ENCODE peak calls at places on chromosome 16, in nine cellular contexts. G, Z, E, O, F, S, C, A and R are unnamed samples.

GRCh38 chr16:67014641-67015315 is 14.2 kb upstream of the CBFB start:
- DNase-seq in G (peak), Z (no peak), E (no peak), O (no peak), F (no peak), S (no peak), C (peak), A (no peak), R (no peak)

GRCh38 chr16:31386157-31386984 is 6.8 kb upstream of the ITGAD start:
- DNase-seq in G (peak), Z (no peak), E (no peak), O (no peak), F (no peak), S (no peak), C (no peak), A (peak), R (peak)

GRCh38 chr16:1990336-1991134 is 765 bp downstream of the SYNGR3 start:
- DNase-seq in G (peak), Z (no peak), E (no peak), O (no peak), F (no peak), S (no peak), C (no peak), A (no peak), R (no peak)

GRCh38 chr16:11618107-11618717 is 31.5 kb upstream of the LITAF start:
- DNase-seq in G (no peak), Z (no peak), E (no peak), O (no peak), F (no peak), S (no peak), C (no peak), A (no peak), R (no peak)

GRCh38 chr16:72240949-72241348 is 69.0 kb upstream of the PMFBP1 start:
- DNase-seq in G (no peak), Z (no peak), E (no peak), O (no peak), F (no peak), S (no peak), C (no peak), A (no peak), R (no peak)

GRCh38 chr16:86519007-86519648 is 8.8 kb downstream of the FOXF1 start:
- DNase-seq in G (no peak), Z (no peak), E (no peak), O (no peak), F (no peak), S (no peak), C (no peak), A (peak), R (no peak)

GRCh38 chr16:12896562-12896961 is 4.8 kb upstream of the SHISA9 start:
- DNase-seq in G (peak), Z (no peak), E (no peak), O (no peak), F (no peak), S (no peak), C (no peak), A (no peak), R (no peak)

GRCh38 chr16:71203631-71204030 is 26.9 kb downstream of the HYDIN start:
- DNase-seq in G (no peak), Z (no peak), E (no peak), O (no peak), F (no peak), S (no peak), C (no peak), A (no peak), R (no peak)

GRCh38 chr16:60200161-60200560 is 1466.0 kb upstream of the GOT2 start:
- DNase-seq in G (no peak), Z (no peak), E (no peak), O (no peak), F (no peak), S (no peak), C (no peak), A (no peak), R (no peak)

GRCh38 chr16:87439926-87440325 is 47.8 kb downstream of the MAP1LC3B start:
- DNase-seq in G (no peak), Z (no peak), E (no peak), O (no peak), F (no peak), S (no peak), C (no peak), A (no peak), R (no peak)

GRCh38 chr16:20898938-20899502 is 1.1 kb downstream of the DCUN1D3 start:
- DNase-seq in G (no peak), Z (no peak), E (no peak), O (no peak), F (no peak), S (no peak), C (no peak), A (peak), R (no peak)

GRCh38 chr16:3938843-3939624 is 58.5 kb upstream of the CREBBP start:
- DNase-seq in G (peak), Z (no peak), E (peak), O (peak), F (peak), S (peak), C (no peak), A (peak), R (peak)

GRCh38 chr16:75616541-75617010 is 6.5 kb downstream of the ADAT1 start:
- DNase-seq in G (no peak), Z (no peak), E (peak), O (no peak), F (no peak), S (no peak), C (no peak), A (no peak), R (no peak)

GRCh38 chr16:12405083-12405482 is 398.6 kb downstream of the CPPED1 start:
- DNase-seq in G (no peak), Z (no peak), E (no peak), O (no peak), F (no peak), S (no peak), C (no peak), A (no peak), R (no peak)

GRCh38 chr16:57471852-57472664 is 9.6 kb downstream of the POLR2C start:
- DNase-seq in G (peak), Z (no peak), E (no peak), O (no peak), F (no peak), S (no peak), C (no peak), A (no peak), R (no peak)

GRCh38 chr16:22813223-22813945 is 578 bp upstream of the HS3ST2 start:
- DNase-seq in G (peak), Z (no peak), E (no peak), O (peak), F (peak), S (peak), C (no peak), A (peak), R (peak)

GRCh38 chr16:85352221-85352620 is 239.9 kb upstream of the CIBAR2 start:
- DNase-seq in G (peak), Z (no peak), E (no peak), O (no peak), F (no peak), S (no peak), C (no peak), A (no peak), R (no peak)

GRCh38 chr16:6250516-6250915 is 1082.1 kb upstream of the RBFOX1 start:
- DNase-seq in G (no peak), Z (no peak), E (no peak), O (no peak), F (no peak), S (no peak), C (no peak), A (no peak), R (no peak)

GRCh38 chr16:85860413-85861094 is 38.4 kb upstream of the IRF8 start:
- DNase-seq in G (no peak), Z (no peak), E (no peak), O (no peak), F (no peak), S (no peak), C (no peak), A (no peak), R (no peak)

GRCh38 chr16:79599837-79600635 is 501 bp downstream of the MAF start:
- DNase-seq in G (peak), Z (no peak), E (no peak), O (no peak), F (peak), S (peak), C (no peak), A (no peak), R (peak)

GRCh38 chr16:51713502-51713901 is 562.4 kb upstream of the SALL1 start:
- DNase-seq in G (no peak), Z (no peak), E (no peak), O (no peak), F (no peak), S (no peak), C (no peak), A (no peak), R (no peak)

GRCh38 chr16:84141143-84141670 is 3.8 kb downstream of the HSDL1 start:
- DNase-seq in G (peak), Z (no peak), E (peak), O (no peak), F (no peak), S (no peak), C (no peak), A (no peak), R (no peak)

GRCh38 chr16:8173111-8173644 is 417.1 kb downstream of the TMEM114 start:
- DNase-seq in G (peak), Z (no peak), E (no peak), O (peak), F (peak), S (peak), C (no peak), A (peak), R (peak)

GRCh38 chr16:66013497-66013896 is 353.0 kb upstream of the CDH5 start:
- DNase-seq in G (no peak), Z (no peak), E (no peak), O (no peak), F (no peak), S (no peak), C (no peak), A (no peak), R (no peak)

GRCh38 chr16:15947983-15948509 is 1.4 kb upstream of the ABCC1 start:
- DNase-seq in G (no peak), Z (no peak), E (no peak), O (no peak), F (no peak), S (no peak), C (no peak), A (no peak), R (no peak)

GRCh38 chr16:64346080-64346479 is 775.8 kb downstream of the CDH11 start:
- DNase-seq in G (no peak), Z (no peak), E (no peak), O (no peak), F (no peak), S (no peak), C (no peak), A (no peak), R (no peak)

GRCh38 chr16:31138621-31139578 is 3.4 kb upstream of the PRSS8 start:
- DNase-seq in G (peak), Z (no peak), E (no peak), O (no peak), F (peak), S (peak), C (no peak), A (peak), R (no peak)

GRCh38 chr16:90008708-90009145 is 10.5 kb downstream of the DBNDD1 start:
- DNase-seq in G (no peak), Z (no peak), E (peak), O (no peak), F (no peak), S (no peak), C (no peak), A (peak), R (no peak)

GRCh38 chr16:72291531-72291981 is 119.6 kb upstream of the PMFBP1 start:
- DNase-seq in G (no peak), Z (no peak), E (no peak), O (no peak), F (no peak), S (no peak), C (no peak), A (peak), R (no peak)

GRCh38 chr16:72123426-72123825 is 29.8 kb downstream of the DHX38 start:
- DNase-seq in G (no peak), Z (no peak), E (no peak), O (no peak), F (no peak), S (no peak), C (no peak), A (no peak), R (no peak)

GRCh38 chr16:84191466-84191865 is 509 bp downstream of the ADAD2 start:
- DNase-seq in G (no peak), Z (no peak), E (no peak), O (no peak), F (no peak), S (no peak), C (no peak), A (no peak), R (no peak)

DNA sequence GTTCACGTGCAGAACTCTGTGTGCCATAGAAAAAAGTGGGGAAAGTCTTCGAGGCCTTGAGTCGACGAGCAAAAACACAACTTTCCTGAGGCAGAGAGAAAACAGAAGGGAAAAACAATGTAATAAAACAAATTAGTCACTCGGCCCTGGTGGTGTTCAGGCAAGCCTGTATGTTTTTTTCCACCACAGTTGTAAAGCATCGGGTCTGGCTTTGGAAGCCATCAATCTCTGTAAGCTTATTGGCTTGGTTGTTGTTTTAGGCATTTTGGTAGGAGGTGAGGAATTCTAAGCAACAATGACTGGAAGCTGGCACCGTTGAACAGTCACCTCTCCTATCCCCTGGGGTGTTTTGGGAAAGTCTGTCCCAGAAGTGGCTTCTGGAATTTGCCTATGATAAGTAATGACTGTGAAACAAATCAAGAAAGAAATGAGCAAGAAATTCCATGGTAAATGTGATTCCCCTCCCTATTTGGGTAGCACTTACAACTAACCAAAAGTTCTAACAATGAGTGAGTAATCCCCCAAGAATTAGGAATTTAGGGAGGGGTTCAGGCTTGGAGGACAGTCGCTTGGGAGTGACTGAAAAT is 2.8 kb downstream of the CDH13 start:
- DNase-seq in G (peak), Z (no peak), E (no peak), O (no peak), F (no peak), S (no peak), C (no peak), A (peak), R (no peak)
- H3K27ac ChIP-seq in G (no peak), Z (peak), E (no peak), O (no peak), F (peak), S (peak), C (peak), A (peak), R (no peak)

DNA sequence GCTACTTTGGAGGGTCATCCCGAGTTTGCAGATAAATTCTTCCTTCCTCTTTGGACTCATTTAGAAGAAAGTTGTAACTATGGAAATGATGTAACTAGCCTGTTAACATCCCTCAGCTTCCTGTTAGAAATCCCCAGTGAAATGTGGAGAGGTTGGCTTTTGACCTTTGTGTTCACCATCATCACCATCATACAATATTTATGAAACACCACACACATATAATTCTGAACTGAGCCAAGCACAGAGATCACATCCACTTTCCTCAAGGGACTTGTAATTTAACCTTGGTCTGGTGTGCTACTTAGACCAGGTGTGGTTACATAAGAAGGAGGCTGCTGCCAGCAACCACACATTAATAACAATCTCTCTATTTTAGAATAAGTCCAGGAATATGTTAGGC is 2.5 kb downstream of the CAPNS2 start:
- DNase-seq in G (no peak), Z (no peak), E (no peak), O (no peak), F (no peak), S (no peak), C (no peak), A (peak), R (no peak)
- H3K27ac ChIP-seq in G (no peak), Z (no peak), E (no peak), O (no peak), F (no peak), S (no peak), C (no peak), A (no peak), R (no peak)

DNA sequence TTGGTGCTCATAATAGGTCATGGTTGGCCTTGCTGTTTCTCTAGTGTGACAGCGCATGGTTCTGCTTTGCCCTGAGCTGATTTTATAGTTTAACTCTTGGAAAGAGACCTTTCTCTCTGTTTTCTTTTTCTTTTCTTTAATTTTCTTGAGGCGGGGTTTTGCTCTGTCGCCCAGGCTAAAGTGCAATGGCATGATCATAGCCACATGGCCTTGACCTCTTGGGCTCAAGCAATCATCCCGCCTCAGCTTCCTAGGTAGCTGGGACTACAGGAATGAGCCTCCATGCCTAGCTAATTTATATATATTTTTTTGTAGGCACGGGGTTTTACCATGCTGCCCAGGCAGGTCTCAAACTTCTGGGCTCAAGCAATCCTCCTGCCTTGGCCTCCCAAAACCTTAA is 80.4 kb upstream of the DNAJA2 start:
- DNase-seq in G (no peak), Z (no peak), E (no peak), O (no peak), F (no peak), S (no peak), C (no peak), A (no peak), R (no peak)
- H3K27ac ChIP-seq in G (no peak), Z (no peak), E (no peak), O (no peak), F (no peak), S (no peak), C (no peak), A (no peak), R (no peak)

GRCh38 chr16:81752225-81752875 is 26.7 kb upstream of the PLCG2 start:
- DNase-seq in G (peak), Z (peak), E (no peak), O (no peak), F (peak), S (peak), C (no peak), A (no peak), R (peak)
- H3K27ac ChIP-seq in G (no peak), Z (no peak), E (no peak), O (no peak), F (peak), S (no peak), C (peak), A (no peak), R (peak)

GRCh38 chr16:50335198-50335958 is 33.4 kb downstream of the BRD7 start:
- DNase-seq in G (no peak), Z (no peak), E (peak), O (no peak), F (no peak), S (no peak), C (no peak), A (peak), R (no peak)
- H3K27ac ChIP-seq in G (no peak), Z (peak), E (peak), O (no peak), F (no peak), S (no peak), C (no peak), A (peak), R (no peak)